ENCODE peak calls at places on chromosomes 2 and 18, in eight cellular contexts. R, E, O, Q, C, P, J and Y are unnamed samples.

GRCh38 chr2:86213699-86214502 is 14.6 kb downstream of the MRPL35 start:
- DNase-seq in R (no peak), O (no peak), C (no peak), E (no peak), Q (no peak), P (no peak), J (no peak), Y (no peak)

GRCh38 chr2:10333247-10333613 is 30.5 kb downstream of the HPCAL1 start:
- DNase-seq in E (no peak), R (no peak), O (no peak), Q (no peak), J (no peak), C (no peak), P (peak), Y (no peak)

GRCh38 chr2:75098856-75099255 is 100.5 kb downstream of the TACR1 start:
- DNase-seq in Q (no peak), E (peak), C (peak), O (no peak), P (peak), R (peak), J (peak), Y (no peak)

GRCh38 chr2:41728757-41729338 is 319.0 kb upstream of the PKDCC start:
- DNase-seq in E (no peak), R (peak), Q (no peak), P (no peak), O (no peak), C (no peak), J (no peak), Y (no peak)

GRCh38 chr2:26768759-26769500 is 4.8 kb downstream of the SLC35F6 start:
- DNase-seq in C (peak), J (peak), Q (no peak), P (peak), O (peak), R (peak), E (no peak), Y (peak)

GRCh38 chr2:33221046-33221784 is 255.2 kb upstream of the RASGRP3 start:
- DNase-seq in E (no peak), P (no peak), R (no peak), J (no peak), Q (no peak), O (no peak), C (no peak), Y (no peak)

GRCh38 chr2:29213871-29214341 is 98.7 kb downstream of the CLIP4 start:
- DNase-seq in O (no peak), R (peak), E (no peak), P (no peak), C (peak), J (no peak), Q (no peak), Y (no peak)

GRCh38 chr2:54149623-54150501 is 34.4 kb downstream of the ACYP2 start:
- DNase-seq in P (no peak), O (no peak), Q (peak), J (peak), C (peak), E (no peak), R (peak), Y (no peak)

GRCh38 chr2:36389081-36389480 is 33.5 kb downstream of the CRIM1 start:
- DNase-seq in P (no peak), O (no peak), Q (no peak), C (no peak), E (no peak), R (no peak), J (peak), Y (no peak)

DNA sequence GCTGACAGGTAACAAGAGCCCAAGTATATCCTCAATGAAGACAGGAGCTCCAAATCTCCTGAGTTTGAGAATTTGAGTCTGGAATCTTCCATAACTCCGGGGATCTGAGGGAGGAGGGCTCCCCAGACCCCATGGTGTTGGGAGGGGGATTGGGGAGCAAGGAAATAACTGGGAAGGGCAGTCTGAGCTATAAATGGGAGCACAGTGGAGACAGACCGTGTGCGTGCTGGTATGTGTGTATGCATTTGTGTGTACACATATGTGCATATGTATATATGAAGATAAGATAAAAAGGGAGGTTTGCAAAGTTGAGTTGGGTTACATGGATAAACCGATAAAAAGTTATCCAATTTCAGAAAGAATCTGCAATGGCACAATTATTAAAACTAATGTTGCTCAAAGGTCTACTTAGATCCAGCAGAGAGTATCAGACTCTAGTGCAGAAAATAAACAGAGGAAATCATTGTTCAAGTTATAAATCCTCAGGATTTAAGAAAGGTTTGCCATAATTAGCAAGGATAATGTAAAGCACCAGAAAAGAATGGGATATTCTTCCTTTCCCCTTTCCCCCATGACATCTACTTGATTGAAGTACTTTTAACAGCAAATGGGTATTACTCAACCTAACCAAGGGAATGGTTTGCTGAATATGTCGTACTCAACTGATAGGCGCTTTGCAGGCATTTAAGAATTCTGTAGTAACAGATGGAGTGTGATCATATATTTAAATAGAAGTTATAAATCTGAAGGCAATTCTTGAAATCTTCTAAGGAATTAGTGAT is 2.5 kb downstream of the APCDD1 start:
- DNase-seq in R (no peak), Q (no peak), J (no peak), O (no peak), E (no peak), P (no peak), C (no peak), Y (no peak)
- H3K4me3 ChIP-seq in R (no peak), Q (no peak), J (no peak), O (no peak), E (no peak), P (no peak), C (no peak), Y (peak)

GRCh38 chr2:176176233-176176632 is 12.2 kb upstream of the HOXD1 start:
- DNase-seq in C (no peak), P (no peak), R (no peak), O (no peak), Q (no peak), J (no peak), E (no peak), Y (no peak)

GRCh38 chr2:176178807-176179271 is 9.6 kb upstream of the HOXD1 start:
- DNase-seq in Q (no peak), O (no peak), C (no peak), E (no peak), P (peak), R (no peak), J (no peak), Y (no peak)

GRCh38 chr2:176178271-176178806 is 10.1 kb upstream of the HOXD1 start:
- DNase-seq in O (no peak), E (no peak), J (peak), Q (no peak), C (peak), P (peak), R (peak), Y (no peak)

GRCh38 chr2:176175729-176176074 is 12.8 kb upstream of the HOXD1 start:
- DNase-seq in J (no peak), C (no peak), Q (no peak), E (no peak), O (no peak), P (peak), R (no peak), Y (no peak)

GRCh38 chr2:176177580-176178270 is 10.7 kb upstream of the HOXD1 start:
- DNase-seq in Q (no peak), R (no peak), P (no peak), O (no peak), E (no peak), J (no peak), C (no peak), Y (no peak)
- H3K4me3 ChIP-seq in Q (peak), R (peak), P (no peak), O (no peak), E (peak), J (peak), C (no peak), Y (peak)

GRCh38 chr18:78982186-78982585 is 2.6 kb downstream of the SALL3 start:
- DNase-seq in R (no peak), P (peak), O (no peak), J (peak), Q (no peak), C (no peak), E (no peak), Y (no peak)
- H3K4me3 ChIP-seq in R (no peak), P (no peak), O (no peak), J (no peak), Q (no peak), C (no peak), E (peak), Y (no peak)

DNA sequence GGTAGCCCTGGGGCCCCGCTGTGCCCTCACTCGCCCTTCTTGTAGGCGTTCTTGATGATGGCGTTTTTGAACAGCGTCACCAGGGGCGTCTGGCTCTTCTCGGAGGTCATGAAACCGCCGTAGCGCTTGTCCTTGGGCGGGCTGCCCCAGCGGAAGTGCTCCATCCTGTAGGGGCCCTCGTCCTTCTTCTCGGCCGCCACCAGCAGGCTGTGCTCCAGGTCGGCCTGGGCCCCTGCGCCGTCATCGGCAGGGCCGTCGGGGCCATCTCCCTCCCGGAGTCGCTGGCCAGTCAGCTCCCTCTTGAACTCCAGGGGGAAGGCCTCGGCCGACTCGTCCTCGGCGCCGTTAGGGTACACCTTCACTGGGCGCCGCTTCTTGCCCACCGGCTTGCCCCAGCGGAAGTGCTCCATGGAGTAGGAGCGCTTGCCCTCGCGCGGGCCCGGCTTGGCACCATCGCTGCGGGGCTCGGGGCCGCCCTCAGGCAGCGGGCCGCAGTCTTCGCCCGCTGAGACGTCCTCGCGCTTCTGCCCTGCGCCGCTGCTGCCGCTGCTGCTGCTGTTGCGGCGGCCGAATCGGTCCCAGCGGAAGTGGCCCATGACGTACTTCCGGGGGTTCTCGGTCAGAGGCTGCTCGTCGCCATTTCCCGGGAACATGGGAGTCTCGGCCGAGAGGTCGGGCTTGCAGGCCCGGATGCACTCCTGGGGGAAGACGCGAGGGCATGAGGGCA is 7.2 kb downstream of the POMC start:
- DNase-seq in C (peak), O (peak), Q (no peak), E (no peak), P (no peak), J (no peak), R (peak), Y (no peak)
- H3K4me3 ChIP-seq in C (peak), O (no peak), Q (peak), E (peak), P (no peak), J (no peak), R (peak), Y (peak)

GRCh38 chr2:174015428-174015827 is 50.3 kb upstream of the SP3 start:
- DNase-seq in C (no peak), J (no peak), R (no peak), E (no peak), Q (no peak), O (no peak), P (no peak), Y (no peak)

GRCh38 chr2:174014699-174015070 is 49.5 kb upstream of the SP3 start:
- DNase-seq in P (peak), Q (no peak), J (no peak), E (no peak), R (no peak), C (no peak), O (no peak), Y (no peak)

GRCh38 chr2:174014021-174014698 is 49.0 kb upstream of the SP3 start:
- DNase-seq in J (no peak), R (peak), O (no peak), Q (no peak), E (no peak), P (peak), C (no peak), Y (no peak)

GRCh38 chr2:174013310-174013751 is 48.2 kb upstream of the SP3 start:
- DNase-seq in Q (no peak), O (no peak), E (no peak), P (peak), J (no peak), R (peak), C (no peak), Y (peak)

DNA sequence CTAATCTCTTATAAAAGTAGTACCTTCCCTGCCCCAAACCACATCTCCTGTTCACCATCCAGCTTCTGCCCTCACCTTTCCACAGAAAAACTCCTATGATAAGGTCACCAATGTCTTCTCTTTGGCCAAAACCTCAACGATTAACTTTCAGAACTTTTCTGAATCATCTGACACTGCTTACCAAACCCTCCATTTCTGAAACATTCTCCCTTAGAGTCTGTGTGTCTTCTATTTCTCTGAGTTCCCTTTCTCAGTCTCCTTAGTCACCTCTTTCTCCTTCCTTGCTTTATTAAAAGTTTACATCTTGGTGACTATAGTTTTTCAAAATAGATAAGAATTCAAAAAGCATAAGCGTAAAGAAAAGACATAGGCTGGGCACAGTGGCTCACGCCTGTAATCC is 51.3 kb upstream of the SP3 start:
- DNase-seq in R (no peak), E (no peak), O (no peak), J (no peak), P (no peak), C (no peak), Q (no peak), Y (no peak)
- H3K4me3 ChIP-seq in R (no peak), E (no peak), O (no peak), J (no peak), P (no peak), C (no peak), Q (no peak), Y (no peak)

DNA sequence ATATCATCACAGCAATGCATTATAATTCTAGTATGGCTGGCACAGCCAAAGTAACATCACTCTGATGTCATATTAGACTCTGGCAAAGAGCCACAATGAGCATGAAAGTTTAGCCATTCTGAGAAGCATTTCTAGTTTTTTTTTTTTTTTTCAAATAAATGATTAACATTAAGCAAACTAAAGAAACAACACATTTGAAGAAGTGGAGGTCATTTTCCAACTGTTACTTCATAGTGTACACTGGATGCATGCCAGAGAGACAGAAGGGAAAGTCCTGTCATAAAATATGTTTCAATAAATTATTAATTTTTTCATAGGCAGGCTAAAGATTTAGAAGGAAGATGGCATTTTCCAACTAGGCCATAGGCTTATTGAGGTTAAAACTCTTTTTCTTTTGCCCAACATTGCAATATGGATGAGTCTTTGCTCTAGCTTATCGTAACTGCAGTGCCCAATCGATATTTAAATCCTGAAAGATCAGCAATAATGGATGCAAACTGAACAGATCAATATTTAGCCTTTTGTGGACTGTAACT is 1630.4 kb upstream of the ACVR2A start:
- DNase-seq in E (no peak), P (no peak), C (no peak), J (no peak), Q (no peak), O (no peak), R (peak), Y (no peak)
- H3K4me3 ChIP-seq in E (no peak), P (no peak), C (no peak), J (no peak), Q (no peak), O (no peak), R (no peak), Y (no peak)

DNA sequence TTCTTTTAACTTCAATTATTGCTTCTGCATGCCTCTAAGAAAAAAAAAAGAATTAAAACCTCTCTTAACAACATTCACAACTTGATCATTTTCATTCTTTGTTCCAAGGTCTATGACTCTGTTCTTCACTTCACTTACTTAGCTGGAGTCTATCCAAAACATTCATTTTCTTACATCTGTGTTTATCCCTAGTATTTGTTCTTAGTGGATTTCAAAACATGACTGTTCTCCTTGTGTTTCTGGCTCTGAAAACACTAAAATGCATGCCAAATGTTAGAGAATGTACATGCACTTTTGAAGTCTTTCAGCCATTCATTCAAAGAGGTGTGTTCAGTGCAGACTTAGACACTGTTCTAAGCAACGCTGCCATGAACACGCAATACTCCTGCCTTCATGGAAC is 138.7 kb downstream of the CNTNAP5 start:
- DNase-seq in J (no peak), C (no peak), R (peak), E (no peak), O (no peak), Q (peak), P (no peak), Y (no peak)
- H3K4me3 ChIP-seq in J (no peak), C (no peak), R (no peak), E (no peak), O (no peak), Q (no peak), P (no peak), Y (no peak)

GRCh38 chr2:227717687-227718567 is at the start of gene SLC19A3:
- DNase-seq in C (peak), O (peak), E (peak), J (peak), R (peak), Q (peak), P (no peak), Y (peak)
- H3K4me3 ChIP-seq in C (peak), O (no peak), E (peak), J (peak), R (peak), Q (peak), P (no peak), Y (peak)

DNA sequence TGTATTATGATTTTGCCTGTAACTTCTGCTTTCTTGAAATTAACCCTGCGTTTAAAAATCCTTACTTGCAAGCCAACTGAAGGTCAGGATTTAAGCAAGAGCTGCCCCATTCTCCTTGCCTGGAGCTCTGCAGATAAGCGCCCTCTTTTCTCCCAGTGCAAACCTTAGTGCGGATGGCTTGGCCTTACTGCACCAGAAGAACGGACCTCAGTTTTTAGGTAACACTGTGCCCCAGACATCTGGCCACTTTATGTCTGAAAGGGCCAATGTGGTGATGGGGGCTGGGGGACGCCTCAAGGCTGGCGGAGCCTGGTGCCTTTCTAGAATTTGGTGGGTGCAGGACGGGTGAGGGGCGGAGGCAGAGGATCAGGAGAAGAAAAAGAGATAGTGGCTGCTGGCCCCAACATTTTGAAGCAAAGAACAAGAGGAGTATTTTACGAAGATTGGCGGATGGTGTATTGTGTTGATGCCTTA is 718 bp upstream of the TNFRSF11A start:
- DNase-seq in Q (no peak), R (no peak), O (no peak), E (no peak), J (no peak), C (no peak), P (peak), Y (no peak)
- H3K4me3 ChIP-seq in Q (no peak), R (no peak), O (no peak), E (peak), J (no peak), C (no peak), P (peak), Y (peak)

DNA sequence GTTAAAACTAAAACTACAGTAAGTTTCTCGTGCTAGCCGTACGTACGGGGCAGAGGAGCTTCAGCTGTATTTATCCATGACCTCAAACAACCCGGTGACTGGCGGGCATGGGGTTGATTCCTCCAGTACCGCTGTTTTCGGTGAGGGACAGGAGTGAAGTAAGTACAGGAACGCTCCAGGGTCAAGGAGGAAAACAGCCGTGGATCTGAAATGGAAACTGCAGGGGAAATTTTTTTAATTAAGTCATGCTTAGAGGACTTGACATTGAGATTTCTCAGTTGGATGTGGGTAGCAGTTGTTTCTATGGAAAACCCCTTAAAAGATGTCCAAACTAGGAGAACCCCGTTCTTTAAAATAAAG is 1.2 kb downstream of the RAB12 start:
- DNase-seq in C (no peak), Q (no peak), E (no peak), J (no peak), P (peak), R (peak), O (peak), Y (no peak)
- H3K4me3 ChIP-seq in C (peak), Q (peak), E (peak), J (peak), P (peak), R (peak), O (peak), Y (peak)